ENCODE peak calls at places on chromosomes 1 and 21, in five cellular contexts. S, D, O, G and P are unnamed samples.

GRCh38 chr1:157198619-157199420 is 60.6 kb upstream of the ETV3 start:
- DNase-seq in O (no peak), S (peak), G (no peak), D (no peak), P (peak)

GRCh38 chr1:1906185-1907097 is 8.6 kb upstream of the CALML6 start:
- DNase-seq in D (peak), G (peak), S (peak), O (peak), P (peak)

GRCh38 chr21:44415073-44416025 is 40.0 kb upstream of the LRRC3 start:
- DNase-seq in D (peak), G (no peak), S (no peak), O (no peak), P (no peak)

GRCh38 chr1:33280091-33280661 is 23.9 kb downstream of the ZNF362 start:
- DNase-seq in O (no peak), G (no peak), D (no peak), S (no peak), P (no peak)

GRCh38 chr1:23224721-23225648 is 7.7 kb upstream of the HTR1D start:
- DNase-seq in S (peak), G (no peak), O (peak), D (no peak), P (peak)

GRCh38 chr1:19643602-19644419 is at the start of gene NBL1:
- DNase-seq in D (no peak), O (peak), G (peak), S (peak), P (peak)

GRCh38 chr1:71053146-71053545 is 5.5 kb upstream of the PTGER3 start:
- DNase-seq in G (no peak), D (no peak), O (no peak), S (no peak), P (no peak)

GRCh38 chr1:20248954-20249612 is 41.6 kb upstream of the VWA5B1 start:
- DNase-seq in O (no peak), D (no peak), S (no peak), G (no peak), P (no peak)

GRCh38 chr21:15164678-15165303 is 100.0 kb upstream of the NRIP1 start:
- DNase-seq in O (no peak), D (no peak), S (peak), G (no peak), P (peak)

GRCh38 chr21:42633858-42634257 is 19.6 kb upstream of the PDE9A start:
- DNase-seq in S (no peak), G (no peak), D (no peak), O (no peak), P (no peak)

GRCh38 chr1:1164701-1165451 is 8.8 kb upstream of the TTLL10 start:
- DNase-seq in G (no peak), O (no peak), D (no peak), S (peak), P (peak)

GRCh38 chr21:45897191-45898027 is 84.2 kb upstream of the COL6A1 start:
- DNase-seq in G (no peak), O (no peak), D (no peak), S (no peak), P (no peak)

GRCh38 chr21:39137248-39138186 is 45.7 kb downstream of the PSMG1 start:
- DNase-seq in G (no peak), O (peak), D (no peak), S (peak), P (peak)

DNA sequence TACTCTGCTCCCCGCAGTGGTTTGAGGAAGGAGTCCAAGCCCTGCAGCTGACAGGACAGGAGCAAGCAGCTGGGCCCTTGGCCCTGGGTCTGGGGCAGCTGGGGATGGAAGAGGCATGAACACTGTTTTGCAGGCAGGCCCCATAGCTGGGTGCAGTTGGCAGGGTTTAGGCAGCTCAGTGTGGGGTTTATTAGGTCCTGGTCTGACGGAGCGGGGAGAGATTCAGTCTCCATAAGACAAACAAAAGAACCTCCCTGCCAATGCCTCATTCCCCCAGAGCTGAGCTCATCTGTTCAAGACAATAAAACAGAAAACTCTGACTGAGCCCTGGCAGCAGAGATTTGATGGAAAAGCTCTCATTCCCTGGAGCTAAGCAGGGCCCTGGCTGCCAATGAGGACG is 37.3 kb downstream of the OLFML2B start:
- DNase-seq in D (no peak), S (no peak), O (no peak), G (peak), P (no peak)
- TF ChIP-seq CTCF in D (no peak), S (no peak), O (no peak), G (no peak), P (no peak)

DNA sequence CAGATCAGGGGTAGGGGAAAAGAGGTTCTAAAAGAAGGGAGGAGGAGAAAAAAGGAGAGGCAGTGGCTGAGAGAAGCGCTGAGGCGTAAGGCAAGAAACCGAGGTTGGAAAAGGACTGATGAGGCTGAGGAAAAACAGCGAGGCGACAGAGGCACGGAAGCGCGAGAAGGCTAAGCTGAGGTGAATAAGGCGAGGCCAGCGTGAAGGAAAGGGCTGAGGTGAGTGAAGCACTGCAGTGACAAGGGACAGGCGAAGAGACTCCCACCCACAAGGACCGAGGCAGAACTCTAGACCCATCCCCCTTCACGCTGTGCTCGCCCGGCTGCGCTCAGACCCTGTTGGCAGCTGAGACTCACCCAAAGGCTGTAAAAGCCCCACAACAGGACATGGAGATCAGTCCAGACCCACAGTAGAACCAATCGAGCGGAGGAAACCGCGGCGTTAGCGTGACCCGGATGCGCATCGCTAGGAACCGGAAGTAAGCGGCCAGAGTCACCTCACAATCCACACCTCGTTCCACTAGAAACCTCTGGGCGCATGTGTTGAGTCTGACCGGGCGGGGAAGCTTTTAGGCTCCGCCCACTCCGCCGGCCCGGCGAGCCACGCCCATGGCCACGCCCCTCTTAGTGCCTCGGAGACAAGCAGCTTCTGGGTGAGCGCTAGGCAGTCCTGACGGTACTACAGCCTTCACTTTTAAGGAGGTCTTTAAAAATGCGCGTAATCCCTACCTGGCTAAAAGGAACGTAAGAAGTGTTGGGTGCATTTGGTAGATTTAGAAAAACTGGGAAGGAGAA is at the start of gene EYA3:
- DNase-seq in D (peak), S (peak), O (peak), G (peak), P (peak)
- TF ChIP-seq CTCF in D (no peak), S (no peak), O (no peak), G (peak), P (no peak)

GRCh38 chr1:202189919-202190715 is 3.5 kb upstream of the LGR6 start:
- DNase-seq in O (peak), S (no peak), G (no peak), D (no peak), P (no peak)
- TF ChIP-seq CTCF in O (peak), S (no peak), G (no peak), D (no peak), P (no peak)

GRCh38 chr1:226149806-226150205 is 36.7 kb downstream of the ACBD3 start:
- DNase-seq in S (no peak), O (peak), D (peak), G (no peak), P (peak)
- TF ChIP-seq CTCF in S (no peak), O (no peak), D (peak), G (no peak), P (no peak)

GRCh38 chr1:240766831-240767230 is 154.9 kb upstream of the GREM2 start:
- DNase-seq in S (no peak), O (peak), D (no peak), G (no peak), P (peak)

GRCh38 chr1:240776237-240776636 is 164.3 kb upstream of the GREM2 start:
- DNase-seq in G (no peak), S (peak), O (no peak), D (no peak), P (peak)

GRCh38 chr1:240768979-240769378 is 157.0 kb upstream of the GREM2 start:
- DNase-seq in G (no peak), O (no peak), S (no peak), D (no peak), P (no peak)

GRCh38 chr1:240765732-240766363 is 153.9 kb upstream of the GREM2 start:
- DNase-seq in G (no peak), O (peak), D (no peak), S (peak), P (peak)

GRCh38 chr1:240771450-240771849 is 159.5 kb upstream of the GREM2 start:
- DNase-seq in G (no peak), S (no peak), D (no peak), O (no peak), P (no peak)
- TF ChIP-seq CTCF in G (no peak), S (no peak), D (no peak), O (no peak), P (no peak)

GRCh38 chr21:25607812-25608737 is 794 bp upstream of the MRPL39 start:
- DNase-seq in O (peak), S (peak), G (peak), D (peak), P (peak)

DNA sequence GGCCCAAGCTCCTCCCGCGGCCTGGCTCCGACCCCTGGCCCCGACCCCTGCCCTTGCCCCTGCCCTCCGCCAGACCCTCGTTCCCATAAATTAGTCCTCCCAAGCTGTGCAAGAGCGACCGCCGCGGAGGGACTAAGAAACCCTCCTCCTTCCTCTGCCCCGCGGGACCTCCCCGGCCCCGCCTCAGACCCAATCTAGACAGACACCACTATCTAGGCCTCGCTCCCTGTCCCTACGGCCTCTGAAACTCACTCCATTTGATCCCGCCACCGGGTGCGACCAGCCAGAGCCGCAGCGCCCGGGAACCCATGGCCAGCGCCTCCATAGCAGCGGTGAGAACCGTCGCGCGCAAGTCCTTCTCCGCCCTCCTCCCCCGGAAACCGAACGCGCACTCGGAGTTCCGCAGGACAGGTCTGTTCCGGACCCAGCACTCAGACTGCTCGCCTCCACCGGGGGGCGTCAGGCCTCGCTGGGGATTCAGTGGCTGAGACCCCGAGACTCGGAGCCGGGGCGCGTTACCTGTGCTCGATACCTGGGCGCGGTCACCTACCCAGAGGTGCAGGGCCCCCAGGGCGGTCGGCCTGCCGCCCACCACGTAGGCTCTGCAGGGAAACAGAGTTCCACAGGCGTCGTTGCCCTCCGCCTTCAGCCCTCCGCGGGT is at the start of gene MRPL39:
- DNase-seq in D (peak), G (peak), O (peak), S (peak), P (peak)
- TF ChIP-seq CTCF in D (peak), G (peak), O (peak), S (peak), P (peak)

GRCh38 chr1:167518331-167518700 is at the start of gene CD247:
- DNase-seq in D (peak), O (no peak), S (no peak), G (no peak), P (no peak)

GRCh38 chr1:167524651-167525050 is 6.3 kb upstream of the CD247 start:
- DNase-seq in O (no peak), S (no peak), D (peak), G (no peak), P (no peak)

GRCh38 chr1:167517535-167518330 is 596 bp downstream of the CD247 start:
- DNase-seq in G (no peak), O (no peak), D (peak), S (peak), P (peak)

GRCh38 chr1:167522246-167522645 is 3.9 kb upstream of the CD247 start:
- DNase-seq in G (no peak), S (no peak), D (no peak), O (no peak), P (no peak)

DNA sequence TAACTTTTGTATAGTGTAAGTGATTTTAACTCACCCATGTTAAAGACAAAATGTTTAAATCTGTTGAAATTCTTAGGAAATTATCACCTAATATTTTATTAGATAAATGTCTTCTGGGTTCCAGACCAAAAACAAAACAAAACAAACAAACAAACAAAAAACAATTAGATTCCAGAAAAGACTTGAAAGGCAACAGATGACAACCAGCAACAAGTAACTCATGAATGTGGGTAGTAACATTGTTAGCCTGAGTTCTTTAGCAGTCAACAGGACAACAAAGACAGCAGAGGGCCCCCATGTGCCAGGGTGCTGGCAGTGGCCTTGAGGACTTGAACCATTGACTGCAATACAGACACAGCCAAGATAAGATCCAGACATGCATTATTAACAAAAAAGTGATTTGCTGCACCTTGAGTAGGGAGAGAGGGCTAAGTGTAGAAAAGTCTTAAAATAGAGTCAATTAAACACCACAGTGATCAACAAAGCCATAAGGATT is 2.4 kb upstream of the CD247 start:
- DNase-seq in S (no peak), O (no peak), D (no peak), G (no peak), P (no peak)
- TF ChIP-seq CTCF in S (no peak), O (no peak), D (no peak), G (no peak), P (no peak)

GRCh38 chr1:54125671-54126070 is 27.1 kb downstream of the CDCP2 start:
- DNase-seq in S (no peak), G (no peak), O (peak), D (no peak), P (peak)
- TF ChIP-seq CTCF in S (no peak), G (peak), O (peak), D (peak), P (peak)